ENCODE peak calls at places on chromosomes 6 and 20, in four cellular contexts. M, Y, A and R are unnamed samples.

GRCh38 chr20:63127700-63128364 is 88.1 kb downstream of the YTHDF1 start:
- DNase-seq in M (no peak), Y (no peak), A (no peak), R (no peak)

GRCh38 chr6:97097068-97098047 is 172.8 kb downstream of the KLHL32 start:
- DNase-seq in M (no peak), Y (no peak), A (no peak), R (no peak)

GRCh38 chr6:134253681-134254080 is 64.2 kb downstream of the SGK1 start:
- DNase-seq in M (peak), Y (no peak), A (no peak), R (no peak)

GRCh38 chr20:53001502-53002301 is 29.5 kb downstream of the TSHZ2 start:
- DNase-seq in M (no peak), Y (no peak), A (no peak), R (no peak)

GRCh38 chr6:55617272-55617671 is 38.3 kb upstream of the HMGCLL1 start:
- DNase-seq in M (peak), Y (peak), A (no peak), R (peak)

GRCh38 chr6:38784506-38785235 is 69.6 kb downstream of the DNAH8 start:
- DNase-seq in M (no peak), Y (no peak), A (no peak), R (no peak)

GRCh38 chr6:142827356-142827755 is 117.6 kb downstream of the HIVEP2 start:
- DNase-seq in M (no peak), Y (no peak), A (no peak), R (no peak)

GRCh38 chr6:134880487-134881190 is 69.3 kb downstream of the ALDH8A1 start:
- DNase-seq in M (no peak), Y (no peak), A (no peak), R (no peak)

GRCh38 chr6:148556415-148556814 is 190.4 kb upstream of the UST start:
- DNase-seq in M (no peak), Y (no peak), A (no peak), R (no peak)

GRCh38 chr6:63589955-63590411 is 17.7 kb downstream of the LOC128125822 start:
- DNase-seq in M (peak), Y (no peak), A (no peak), R (no peak)

GRCh38 chr6:30101939-30102700 is 10.8 kb downstream of the TRIM31 start:
- DNase-seq in M (peak), Y (no peak), A (peak), R (peak)

GRCh38 chr6:137039010-137039409 is 5.8 kb downstream of the IL20RA start:
- DNase-seq in M (no peak), Y (no peak), A (no peak), R (no peak)

GRCh38 chr20:48673485-48673884 is 154.3 kb downstream of the PREX1 start:
- DNase-seq in M (no peak), Y (no peak), A (no peak), R (no peak)

GRCh38 chr20:49262444-49262843 is 15.4 kb downstream of the ZNFX1 start:
- DNase-seq in M (no peak), Y (no peak), A (no peak), R (no peak)

GRCh38 chr6:33105916-33106871 is 30.4 kb downstream of the HLA-DPB1 start:
- DNase-seq in M (no peak), Y (no peak), A (no peak), R (no peak)

GRCh38 chr20:18506744-18507143 is 996 bp upstream of the SEC23B start:
- DNase-seq in M (no peak), Y (no peak), A (no peak), R (no peak)

GRCh38 chr6:154386848-154387717 is 30.5 kb upstream of the IPCEF1 start:
- DNase-seq in M (peak), Y (no peak), A (no peak), R (no peak)

GRCh38 chr20:50561379-50562078 is 51.3 kb downstream of the PTPN1 start:
- DNase-seq in M (no peak), Y (peak), A (no peak), R (peak)

GRCh38 chr6:152368761-152369624 is 268.2 kb downstream of the SYNE1 start:
- DNase-seq in M (no peak), Y (no peak), A (no peak), R (no peak)

GRCh38 chr20:16612708-16613107 is 39.5 kb upstream of the KIF16B start:
- DNase-seq in M (no peak), Y (no peak), A (no peak), R (no peak)

GRCh38 chr20:35657271-35657670 is 7.4 kb downstream of the CPNE1 start:
- DNase-seq in M (no peak), Y (no peak), A (no peak), R (no peak)

GRCh38 chr20:35661908-35662307 is 2.8 kb downstream of the CPNE1 start:
- DNase-seq in M (no peak), Y (no peak), A (no peak), R (no peak)

GRCh38 chr20:35662541-35662940 is 2.2 kb downstream of the CPNE1 start:
- DNase-seq in M (no peak), Y (no peak), A (no peak), R (no peak)

GRCh38 chr20:35661013-35661412 is 3.7 kb downstream of the CPNE1 start:
- DNase-seq in M (no peak), Y (no peak), A (no peak), R (peak)

GRCh38 chr20:35660122-35660937 is 4.4 kb downstream of the CPNE1 start:
- DNase-seq in M (no peak), Y (no peak), A (no peak), R (no peak)
- H3K4me3 ChIP-seq in M (no peak), Y (no peak), A (no peak), R (no peak)

GRCh38 chr6:31423550-31423949 is 20.2 kb downstream of the MICA start:
- DNase-seq in M (no peak), Y (no peak), A (no peak), R (no peak)
- TF ChIP-seq SIN3A in M (no peak), Y (no peak), A (no peak), R (no peak)

DNA sequence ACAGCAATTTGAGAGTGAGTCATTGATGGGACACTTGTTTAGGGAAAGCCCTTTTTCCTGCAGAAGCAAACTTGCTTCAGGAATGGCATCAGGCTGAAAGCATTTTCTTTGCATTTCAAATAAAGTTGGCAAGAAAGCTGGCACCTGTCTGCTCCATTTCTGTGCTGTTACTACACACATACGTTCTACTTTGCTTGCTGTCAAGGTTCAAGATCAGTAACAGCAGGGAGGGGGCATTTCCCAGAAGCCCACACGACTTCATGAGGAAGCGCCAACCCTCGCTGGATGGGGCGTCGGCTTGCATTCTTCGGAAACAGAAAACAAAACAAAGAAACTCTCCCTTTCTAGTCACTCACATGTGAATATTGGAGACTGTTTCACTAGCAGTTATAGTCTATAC is 46.4 kb downstream of the AKAP12 start:
- DNase-seq in M (no peak), Y (no peak), A (no peak), R (no peak)
- TF ChIP-seq TCF7L2 in M (no peak), Y (no peak), A (no peak), R (no peak)

GRCh38 chr6:168314948-168315347 is 4.6 kb downstream of the DACT2 start:
- DNase-seq in M (no peak), Y (no peak), A (no peak), R (no peak)
- H3K4me3 ChIP-seq in M (no peak), Y (no peak), A (no peak), R (no peak)

DNA sequence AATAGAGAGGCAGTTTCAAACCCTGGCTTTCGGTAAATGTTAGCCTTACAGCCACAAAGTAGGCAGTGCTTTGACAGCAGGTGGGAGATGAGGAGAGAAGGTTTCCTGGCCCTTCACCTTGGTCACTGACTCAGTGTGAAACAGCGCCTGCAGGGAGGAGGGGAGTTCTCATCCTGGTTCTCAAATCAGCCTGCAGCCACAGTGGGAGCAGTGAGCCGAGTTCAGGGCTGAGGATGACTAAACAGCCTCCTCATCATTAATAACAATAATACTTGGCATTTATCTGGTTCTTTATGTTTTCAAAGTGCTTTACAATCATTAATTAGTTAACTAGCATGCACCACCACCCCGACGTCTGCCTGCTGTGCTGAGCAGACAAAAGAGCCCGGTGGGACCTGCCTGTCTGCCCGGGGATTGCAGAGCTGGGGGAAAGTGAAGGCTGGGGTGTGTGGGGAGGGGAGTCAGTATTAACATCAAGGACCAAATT is 59.6 kb downstream of the PRDM1 start:
- DNase-seq in M (no peak), Y (no peak), A (no peak), R (no peak)
- TF ChIP-seq SIN3A in M (no peak), Y (no peak), A (no peak), R (no peak)

GRCh38 chr6:88662163-88662580 is 301.2 kb downstream of the RNGTT start:
- DNase-seq in M (peak), Y (no peak), A (no peak), R (peak)
- TF ChIP-seq TCF7L2 in M (no peak), Y (no peak), A (no peak), R (no peak)

DNA sequence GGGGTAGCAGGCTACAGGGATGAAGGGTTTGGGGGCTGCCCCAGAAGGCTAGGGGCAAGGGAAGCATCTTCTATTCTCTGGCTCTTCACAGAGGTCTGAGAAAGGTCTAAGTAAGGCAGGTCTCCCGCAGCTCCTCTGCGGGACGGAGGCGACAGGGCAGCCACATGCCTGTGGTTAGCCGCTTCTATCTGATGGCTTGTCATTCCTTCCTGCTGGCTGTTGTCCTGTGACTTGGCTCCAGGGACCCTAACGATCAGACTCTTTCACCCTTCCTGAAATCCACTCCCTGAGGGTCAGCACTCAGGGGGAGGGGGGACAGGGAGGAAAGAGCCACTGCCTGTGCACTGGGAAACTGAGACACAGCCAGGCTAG is 673 bp downstream of the CST7 start:
- DNase-seq in M (no peak), Y (no peak), A (no peak), R (no peak)
- H3K4me3 ChIP-seq in M (no peak), Y (no peak), A (no peak), R (no peak)

DNA sequence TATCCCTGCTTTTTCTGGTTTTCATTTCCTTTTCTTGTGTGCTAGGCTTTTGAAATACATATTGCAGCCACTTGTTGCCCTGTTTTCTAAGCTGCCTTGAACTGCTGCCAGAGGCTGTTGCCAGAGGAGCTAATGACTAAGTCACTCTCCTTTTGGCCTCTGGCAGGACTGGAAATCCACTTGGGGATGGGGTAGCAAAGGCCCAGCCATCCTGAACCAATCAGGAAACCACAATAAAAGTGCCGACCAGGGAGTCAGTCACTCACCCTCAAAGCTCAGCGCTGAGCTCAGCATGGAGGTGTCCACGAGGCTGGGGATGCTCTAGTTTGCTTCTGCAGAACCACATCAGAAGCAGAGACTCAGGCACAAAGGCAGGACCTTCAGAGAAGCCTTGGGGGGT is 813.0 kb downstream of the DHX35 start:
- DNase-seq in M (no peak), Y (no peak), A (no peak), R (no peak)
- TF ChIP-seq SIN3A in M (no peak), Y (no peak), A (no peak), R (no peak)

GRCh38 chr20:23149623-23150279 is 63.6 kb upstream of the CD93 start:
- DNase-seq in M (no peak), Y (no peak), A (no peak), R (no peak)

GRCh38 chr20:23147964-23148720 is 62.0 kb upstream of the CD93 start:
- DNase-seq in M (peak), Y (peak), A (peak), R (peak)

GRCh38 chr20:23150304-23151007 is 64.3 kb upstream of the CD93 start:
- DNase-seq in M (no peak), Y (no peak), A (no peak), R (no peak)

GRCh38 chr20:23147647-23147963 is 61.5 kb upstream of the CD93 start:
- DNase-seq in M (no peak), Y (no peak), A (no peak), R (no peak)

GRCh38 chr20:23148721-23149570 is 62.8 kb upstream of the CD93 start:
- DNase-seq in M (no peak), Y (no peak), A (peak), R (no peak)
- TF ChIP-seq TCF7L2 in M (no peak), Y (no peak), A (no peak), R (no peak)